ENCODE peak calls at places on chromosomes 13 and 19, in four cellular contexts. B is neuronal stem cell, K is IMR-90, N is H1. Q is an unnamed sample.

GRCh38 chr13:91946498-91947070 is 548.2 kb downstream of the GPC5 start:
- DNase-seq in B (peak; percentile 26), K (peak; percentile 12), N (no peak), Q (peak; percentile 10)

GRCh38 chr19:2477141-2477710 is 1.3 kb downstream of the GADD45B start:
- DNase-seq in B (no peak), K (peak; percentile 34), N (no peak), Q (peak; percentile 71)

GRCh38 chr19:30297969-30298368 is 74.2 kb upstream of the ZNF536 start:
- DNase-seq in K (no peak), B (no peak), N (no peak), Q (no peak)

GRCh38 chr13:29496241-29496712 is 99.2 kb downstream of the SLC7A1 start:
- DNase-seq in N (no peak), K (no peak), B (no peak), Q (no peak)

GRCh38 chr13:102277286-102277685 is 124.6 kb downstream of the FGF14 start:
- DNase-seq in K (no peak), B (no peak), N (no peak), Q (no peak)

GRCh38 chr13:99750951-99751350 is 220.6 kb downstream of the ZIC5 start:
- DNase-seq in B (no peak), N (no peak), K (no peak), Q (no peak)

GRCh38 chr13:108346376-108346775 is 76.9 kb downstream of the TNFSF13B start:
- DNase-seq in K (no peak), N (no peak), B (no peak), Q (no peak)

GRCh38 chr19:22619932-22620331 is 14.2 kb upstream of the ZNF492 start:
- DNase-seq in B (no peak), K (no peak), N (no peak), Q (no peak)

GRCh38 chr13:44934724-44935123 is 54.5 kb downstream of the NUFIP1 start:
- DNase-seq in K (peak; percentile 67), N (no peak), B (no peak), Q (no peak)

GRCh38 chr13:22933571-22934181 is 247.1 kb upstream of the SGCG start:
- DNase-seq in K (no peak), B (no peak), N (no peak), Q (no peak)

GRCh38 chr13:51849145-51850101 is 4.4 kb upstream of the TMEM272 start:
- DNase-seq in N (peak; percentile 67), K (peak; percentile 30), B (peak; percentile 40), Q (no peak)

GRCh38 chr19:56477429-56478338 is 539 bp upstream of the ZNF667 start:
- DNase-seq in B (peak; percentile 90), K (peak; percentile 91), N (peak; percentile 39), Q (peak; percentile 52)

GRCh38 chr19:19866599-19867248 is 1.0 kb downstream of the ZNF253 start:
- DNase-seq in K (no peak), N (peak; percentile 53), B (peak; percentile 57), Q (peak; percentile 41)
- H3K4ac ChIP-seq in K (peak overlapping the region; percentile 82), N (no peak overlapping the region), B (no peak overlapping the region), Q (peak overlapping the region; percentile 44)

DNA sequence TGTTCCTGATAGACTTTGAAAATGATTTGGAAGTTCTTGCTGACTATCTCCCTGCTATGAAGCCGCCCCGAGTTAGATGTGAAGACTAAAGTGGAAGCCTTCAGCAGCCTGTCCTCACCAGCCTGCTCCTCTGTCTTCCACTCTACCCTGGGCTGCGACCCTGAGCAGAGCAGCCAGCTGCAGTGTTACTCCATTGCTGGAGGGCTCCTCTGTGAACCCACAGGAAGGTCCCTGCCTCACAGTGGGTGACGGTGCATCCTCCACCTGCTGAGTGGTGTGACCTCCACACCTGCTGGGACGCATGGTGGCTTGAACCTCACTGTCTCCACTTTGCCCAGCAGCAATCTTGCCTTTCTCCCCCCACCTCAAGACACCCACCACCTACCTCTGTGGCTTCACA is 116.4 kb downstream of the IRS2 start:
- DNase-seq in B (no peak), K (no peak), N (no peak), Q (no peak)
- H3K23ac ChIP-seq in B (peak overlapping the region; percentile 67), K (no peak overlapping the region), N (no peak overlapping the region), Q (no peak overlapping the region)

GRCh38 chr19:47253467-47253881 is 2.9 kb upstream of the CCDC9 start:
- DNase-seq in K (peak; percentile 91), N (no peak), B (no peak), Q (peak; percentile 84)
- H2AFZ ChIP-seq in K (no peak overlapping the region), N (no peak overlapping the region), B (no peak overlapping the region), Q (no peak overlapping the region)

DNA sequence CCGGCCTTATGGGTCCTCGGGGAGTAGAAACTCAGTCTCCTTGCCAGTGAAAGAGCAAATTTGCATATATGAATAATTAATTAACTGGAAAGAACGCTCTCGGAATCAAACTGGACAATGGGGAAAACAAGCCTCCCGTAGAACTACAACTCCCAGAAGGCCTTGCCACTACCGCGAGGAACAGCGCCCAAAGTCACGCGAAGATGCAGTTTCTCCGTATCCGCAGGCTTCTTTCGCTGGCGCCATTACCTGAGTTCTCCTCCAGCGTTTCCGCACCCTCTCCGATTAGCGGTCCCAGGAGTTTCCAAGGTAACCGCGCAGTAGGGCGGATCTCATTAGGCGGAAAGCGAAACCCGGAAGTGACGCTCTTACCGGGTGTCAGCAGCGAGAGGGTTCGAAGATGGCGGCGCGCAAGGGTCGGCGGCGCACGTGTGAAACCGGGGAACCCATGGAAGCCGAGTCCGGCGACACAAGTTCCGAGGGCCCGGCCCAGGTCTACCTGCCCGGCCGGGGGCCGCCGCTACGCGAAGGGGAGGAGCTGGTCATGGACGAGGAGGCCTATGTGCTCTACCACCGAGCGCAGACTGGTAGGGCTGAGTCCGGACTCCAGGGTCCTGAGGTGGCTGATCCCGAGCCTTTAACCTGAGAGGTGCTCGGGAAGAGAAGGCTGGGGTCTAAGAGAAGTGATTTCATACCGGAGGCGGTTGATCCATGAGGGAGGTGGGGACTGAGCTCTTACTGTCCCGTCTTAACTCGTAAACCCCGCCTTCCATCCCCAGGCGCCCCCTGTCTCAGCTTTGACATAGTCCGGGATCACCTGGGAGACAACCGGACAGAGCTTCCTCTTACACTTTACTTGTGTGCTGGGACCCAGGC is at the start of gene GRWD1:
- DNase-seq in B (peak; percentile 93), N (peak; percentile 90), K (peak; percentile 94), Q (peak; percentile 97)
- H3K4ac ChIP-seq in B (no peak within 1 kb of the TSS), N (peak within 1 kb of the TSS; percentile 61), K (peak within 1 kb of the TSS; percentile 97), Q (peak within 1 kb of the TSS; percentile 77)

GRCh38 chr19:7513809-7514642 is 1.9 kb upstream of the ZNF358 start:
- DNase-seq in N (no peak), K (no peak), B (no peak), Q (no peak)

GRCh38 chr19:7515471-7516226 is at the start of gene ZNF358:
- DNase-seq in B (peak; percentile 76), K (peak; percentile 46), N (no peak), Q (peak; percentile 63)

GRCh38 chr19:7516878-7517277 is 975 bp downstream of the ZNF358 start:
- DNase-seq in K (no peak), N (no peak), B (no peak), Q (no peak)

GRCh38 chr19:7516281-7516862 is 469 bp downstream of the ZNF358 start:
- DNase-seq in B (no peak), K (no peak), N (no peak), Q (no peak)

DNA sequence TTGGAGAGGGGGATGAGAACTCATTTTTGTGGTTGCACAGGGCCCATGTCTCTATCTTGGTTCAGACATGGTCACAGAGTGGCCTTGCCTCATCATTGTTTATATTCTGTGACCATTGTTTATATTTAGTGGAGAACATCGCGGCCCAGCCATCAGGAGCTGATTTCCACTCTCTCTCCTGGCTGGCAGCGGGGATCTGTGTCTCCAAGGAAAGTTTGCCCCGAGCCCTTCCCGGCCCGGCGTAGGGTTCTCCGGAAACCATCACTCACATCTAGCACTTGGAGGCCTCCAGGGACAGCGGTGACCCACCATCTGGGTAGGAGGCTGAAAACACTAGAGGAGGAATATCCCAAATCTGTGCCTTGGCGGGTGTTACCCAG is 822 bp upstream of the ZNF358 start:
- DNase-seq in B (no peak), N (no peak), K (peak; percentile 66), Q (no peak)
- H3K23ac ChIP-seq in B (no peak overlapping the region), N (no peak overlapping the region), K (peak overlapping the region; percentile 97), Q (no peak overlapping the region)

GRCh38 chr19:32219881-32220552 is 125.4 kb upstream of the ZNF507 start:
- DNase-seq in N (no peak), K (no peak), B (no peak), Q (no peak)
- H2AFZ ChIP-seq in N (no peak overlapping the region), K (no peak overlapping the region), B (no peak overlapping the region), Q (no peak overlapping the region)

GRCh38 chr19:40323705-40324104 is 24.5 kb downstream of the C19orf47 start:
- DNase-seq in K (no peak), B (no peak), N (no peak), Q (no peak)

GRCh38 chr19:40322951-40323615 is 25.1 kb downstream of the C19orf47 start:
- DNase-seq in N (no peak), B (no peak), K (no peak), Q (peak; percentile 100)

GRCh38 chr19:40321566-40322270 is 26.5 kb downstream of the C19orf47 start:
- DNase-seq in B (no peak), N (no peak), K (no peak), Q (no peak)

GRCh38 chr19:40321076-40321475 is 27.1 kb downstream of the C19orf47 start:
- DNase-seq in K (no peak), B (no peak), N (no peak), Q (no peak)

GRCh38 chr19:40322271-40322610 is 26.0 kb downstream of the C19orf47 start:
- DNase-seq in B (no peak), K (no peak), N (no peak), Q (no peak)
- H3K4ac ChIP-seq in B (no peak overlapping the region), K (no peak overlapping the region), N (no peak overlapping the region), Q (no peak overlapping the region)

GRCh38 chr19:4393947-4394590 is 6.3 kb downstream of the SH3GL1 start:
- DNase-seq in K (no peak), B (no peak), N (no peak), Q (peak; percentile 47)
- H3K23ac ChIP-seq in K (peak overlapping the region; percentile 73), B (no peak overlapping the region), N (no peak overlapping the region), Q (no peak overlapping the region)

Q was measured in trophoblast cell.